ENCODE peak calls at places on chromosomes 11 and 22, in nine cellular contexts. One of them, this sample, is unnamed.

GRCh38 chr11:70201876-70202861 is 927 bp upstream of the FADD start:
- DNase-seq in psoas muscle: no peak
- DNase-seq in Right ventricle myocardium inferior: no peak
- DNase-seq in glutamatergic neuron: no peak
- DNase-seq in naive thymus-derived CD4-positive, alpha-beta T cell: no peak
- DNase-seq in effector memory CD8-positive, alpha-beta T cell: no peak
- DNase-seq in HTR-8/SVneo: no peak
- DNase-seq in fibroblast of lung: peak; percentile 37
- DNase-seq in progenitor cell of endocrine pancreas: no peak
- DNase-seq in this sample: no peak

GRCh38 chr22:26825960-26826359 is 168.6 kb downstream of the MIAT start:
- DNase-seq in psoas muscle: no peak
- DNase-seq in Right ventricle myocardium inferior: no peak
- DNase-seq in glutamatergic neuron: no peak
- DNase-seq in naive thymus-derived CD4-positive, alpha-beta T cell: no peak
- DNase-seq in effector memory CD8-positive, alpha-beta T cell: no peak
- DNase-seq in HTR-8/SVneo: no peak
- DNase-seq in fibroblast of lung: no peak
- DNase-seq in progenitor cell of endocrine pancreas: no peak
- DNase-seq in this sample: no peak

GRCh38 chr22:28917747-28918543 is 34.6 kb downstream of the ZNRF3 start:
- DNase-seq in psoas muscle: no peak
- DNase-seq in Right ventricle myocardium inferior: no peak
- DNase-seq in glutamatergic neuron: peak; percentile 38
- DNase-seq in naive thymus-derived CD4-positive, alpha-beta T cell: no peak
- DNase-seq in effector memory CD8-positive, alpha-beta T cell: no peak
- DNase-seq in HTR-8/SVneo: no peak
- DNase-seq in fibroblast of lung: peak; percentile 62
- DNase-seq in progenitor cell of endocrine pancreas: peak; percentile 15
- DNase-seq in this sample: peak; percentile 31

GRCh38 chr11:74278721-74279148 is 32.7 kb downstream of the P4HA3 start:
- DNase-seq in psoas muscle: peak; percentile 78
- DNase-seq in Right ventricle myocardium inferior: peak; percentile 71
- DNase-seq in glutamatergic neuron: no peak
- DNase-seq in naive thymus-derived CD4-positive, alpha-beta T cell: no peak
- DNase-seq in effector memory CD8-positive, alpha-beta T cell: no peak
- DNase-seq in HTR-8/SVneo: peak; percentile 65
- DNase-seq in fibroblast of lung: peak; percentile 99
- DNase-seq in progenitor cell of endocrine pancreas: no peak
- DNase-seq in this sample: no peak

GRCh38 chr11:126857860-126858808 is 142.4 kb downstream of the KIRREL3 start:
- DNase-seq in psoas muscle: no peak
- DNase-seq in Right ventricle myocardium inferior: no peak
- DNase-seq in glutamatergic neuron: peak; percentile 24
- DNase-seq in naive thymus-derived CD4-positive, alpha-beta T cell: no peak
- DNase-seq in effector memory CD8-positive, alpha-beta T cell: no peak
- DNase-seq in HTR-8/SVneo: no peak
- DNase-seq in fibroblast of lung: peak; percentile 27
- DNase-seq in progenitor cell of endocrine pancreas: no peak
- DNase-seq in this sample: no peak

GRCh38 chr11:46733234-46733633 is 14.2 kb downstream of the F2 start:
- DNase-seq in psoas muscle: no peak
- DNase-seq in Right ventricle myocardium inferior: no peak
- DNase-seq in glutamatergic neuron: no peak
- DNase-seq in naive thymus-derived CD4-positive, alpha-beta T cell: no peak
- DNase-seq in effector memory CD8-positive, alpha-beta T cell: no peak
- DNase-seq in HTR-8/SVneo: no peak
- DNase-seq in fibroblast of lung: no peak
- DNase-seq in progenitor cell of endocrine pancreas: no peak
- DNase-seq in this sample: no peak

GRCh38 chr11:76810151-76810853 is 27.1 kb downstream of the TSKU start:
- DNase-seq in psoas muscle: no peak
- DNase-seq in Right ventricle myocardium inferior: no peak
- DNase-seq in glutamatergic neuron: no peak
- DNase-seq in naive thymus-derived CD4-positive, alpha-beta T cell: no peak
- DNase-seq in effector memory CD8-positive, alpha-beta T cell: no peak
- DNase-seq in HTR-8/SVneo: peak; percentile 60
- DNase-seq in fibroblast of lung: peak; percentile 54
- DNase-seq in progenitor cell of endocrine pancreas: no peak
- DNase-seq in this sample: peak; percentile 46

GRCh38 chr11:14967581-14968214 is 4.5 kb downstream of the CALCA start:
- DNase-seq in psoas muscle: no peak
- DNase-seq in Right ventricle myocardium inferior: no peak
- DNase-seq in glutamatergic neuron: peak; percentile 30
- DNase-seq in naive thymus-derived CD4-positive, alpha-beta T cell: no peak
- DNase-seq in effector memory CD8-positive, alpha-beta T cell: no peak
- DNase-seq in HTR-8/SVneo: no peak
- DNase-seq in fibroblast of lung: no peak
- DNase-seq in progenitor cell of endocrine pancreas: no peak
- DNase-seq in this sample: no peak

GRCh38 chr11:134498326-134499139 is 86.5 kb upstream of the B3GAT1 start:
- DNase-seq in psoas muscle: no peak
- DNase-seq in Right ventricle myocardium inferior: no peak
- DNase-seq in glutamatergic neuron: no peak
- DNase-seq in naive thymus-derived CD4-positive, alpha-beta T cell: no peak
- DNase-seq in effector memory CD8-positive, alpha-beta T cell: no peak
- DNase-seq in HTR-8/SVneo: no peak
- DNase-seq in fibroblast of lung: no peak
- DNase-seq in progenitor cell of endocrine pancreas: no peak
- DNase-seq in this sample: no peak

GRCh38 chr11:15605094-15605493 is 490.4 kb downstream of the INSC start:
- DNase-seq in psoas muscle: no peak
- DNase-seq in Right ventricle myocardium inferior: no peak
- DNase-seq in glutamatergic neuron: no peak
- DNase-seq in naive thymus-derived CD4-positive, alpha-beta T cell: no peak
- DNase-seq in effector memory CD8-positive, alpha-beta T cell: no peak
- DNase-seq in HTR-8/SVneo: no peak
- DNase-seq in fibroblast of lung: no peak
- DNase-seq in progenitor cell of endocrine pancreas: no peak
- DNase-seq in this sample: no peak

GRCh38 chr11:92854162-92854561 is 115.3 kb upstream of the MTNR1B start:
- DNase-seq in psoas muscle: no peak
- DNase-seq in Right ventricle myocardium inferior: no peak
- DNase-seq in glutamatergic neuron: no peak
- DNase-seq in naive thymus-derived CD4-positive, alpha-beta T cell: no peak
- DNase-seq in effector memory CD8-positive, alpha-beta T cell: no peak
- DNase-seq in HTR-8/SVneo: no peak
- DNase-seq in fibroblast of lung: no peak
- DNase-seq in progenitor cell of endocrine pancreas: no peak
- DNase-seq in this sample: no peak

GRCh38 chr22:44623771-44624510 is 78.1 kb upstream of the PRR5 start:
- DNase-seq in psoas muscle: no peak
- DNase-seq in Right ventricle myocardium inferior: no peak
- DNase-seq in glutamatergic neuron: peak; percentile 74
- DNase-seq in naive thymus-derived CD4-positive, alpha-beta T cell: no peak
- DNase-seq in effector memory CD8-positive, alpha-beta T cell: no peak
- DNase-seq in HTR-8/SVneo: no peak
- DNase-seq in fibroblast of lung: peak; percentile 17
- DNase-seq in progenitor cell of endocrine pancreas: no peak
- DNase-seq in this sample: peak; percentile 75

GRCh38 chr11:64241430-64242153 is 697 bp downstream of the FKBP2 start:
- DNase-seq in psoas muscle: peak; percentile 100
- DNase-seq in Right ventricle myocardium inferior: peak; percentile 99
- DNase-seq in glutamatergic neuron: peak; percentile 100
- DNase-seq in naive thymus-derived CD4-positive, alpha-beta T cell: peak; percentile 99
- DNase-seq in effector memory CD8-positive, alpha-beta T cell: peak; percentile 100
- DNase-seq in HTR-8/SVneo: peak; percentile 87
- DNase-seq in fibroblast of lung: peak; percentile 99
- DNase-seq in progenitor cell of endocrine pancreas: peak; percentile 99
- DNase-seq in this sample: peak; percentile 99

GRCh38 chr11:66904561-66904960 is 47.7 kb downstream of the LRFN4 start:
- DNase-seq in psoas muscle: no peak
- DNase-seq in Right ventricle myocardium inferior: no peak
- DNase-seq in glutamatergic neuron: no peak
- DNase-seq in naive thymus-derived CD4-positive, alpha-beta T cell: no peak
- DNase-seq in effector memory CD8-positive, alpha-beta T cell: no peak
- DNase-seq in HTR-8/SVneo: no peak
- DNase-seq in fibroblast of lung: no peak
- DNase-seq in progenitor cell of endocrine pancreas: no peak
- DNase-seq in this sample: no peak

GRCh38 chr22:42813501-42813900 is 43.6 kb downstream of the ARFGAP3 start:
- DNase-seq in psoas muscle: no peak
- DNase-seq in Right ventricle myocardium inferior: no peak
- DNase-seq in glutamatergic neuron: no peak
- DNase-seq in naive thymus-derived CD4-positive, alpha-beta T cell: no peak
- DNase-seq in effector memory CD8-positive, alpha-beta T cell: no peak
- DNase-seq in HTR-8/SVneo: no peak
- DNase-seq in fibroblast of lung: no peak
- DNase-seq in progenitor cell of endocrine pancreas: no peak
- DNase-seq in this sample: no peak

GRCh38 chr22:20844055-20845037 is 14.3 kb downstream of the PI4KA start:
- DNase-seq in psoas muscle: no peak
- DNase-seq in Right ventricle myocardium inferior: no peak
- DNase-seq in glutamatergic neuron: no peak
- DNase-seq in naive thymus-derived CD4-positive, alpha-beta T cell: no peak
- DNase-seq in effector memory CD8-positive, alpha-beta T cell: no peak
- DNase-seq in HTR-8/SVneo: no peak
- DNase-seq in fibroblast of lung: no peak
- DNase-seq in progenitor cell of endocrine pancreas: no peak
- DNase-seq in this sample: no peak

GRCh38 chr11:45907911-45908370 is 870 bp upstream of the FREY1 start:
- DNase-seq in psoas muscle: no peak
- DNase-seq in Right ventricle myocardium inferior: no peak
- DNase-seq in glutamatergic neuron: no peak
- DNase-seq in naive thymus-derived CD4-positive, alpha-beta T cell: no peak
- DNase-seq in effector memory CD8-positive, alpha-beta T cell: no peak
- DNase-seq in HTR-8/SVneo: no peak
- DNase-seq in fibroblast of lung: no peak
- DNase-seq in progenitor cell of endocrine pancreas: no peak
- DNase-seq in this sample: no peak

GRCh38 chr22:19195796-19196731 is 17.5 kb upstream of the SLC25A1 start:
- DNase-seq in psoas muscle: no peak
- DNase-seq in Right ventricle myocardium inferior: no peak
- DNase-seq in glutamatergic neuron: no peak
- DNase-seq in naive thymus-derived CD4-positive, alpha-beta T cell: no peak
- DNase-seq in effector memory CD8-positive, alpha-beta T cell: no peak
- DNase-seq in HTR-8/SVneo: no peak
- DNase-seq in fibroblast of lung: no peak
- DNase-seq in progenitor cell of endocrine pancreas: no peak
- DNase-seq in this sample: no peak

GRCh38 chr11:8209208-8209807 is 40.5 kb upstream of the RIC3 start:
- DNase-seq in psoas muscle: no peak
- DNase-seq in Right ventricle myocardium inferior: no peak
- DNase-seq in glutamatergic neuron: no peak
- DNase-seq in naive thymus-derived CD4-positive, alpha-beta T cell: peak; percentile 23
- DNase-seq in effector memory CD8-positive, alpha-beta T cell: no peak
- DNase-seq in HTR-8/SVneo: no peak
- DNase-seq in fibroblast of lung: no peak
- DNase-seq in progenitor cell of endocrine pancreas: no peak
- DNase-seq in this sample: no peak

GRCh38 chr11:69444381-69445130 is 36.9 kb upstream of the LINC01488 start:
- DNase-seq in psoas muscle: peak; percentile 74
- DNase-seq in Right ventricle myocardium inferior: no peak
- DNase-seq in glutamatergic neuron: no peak
- DNase-seq in naive thymus-derived CD4-positive, alpha-beta T cell: no peak
- DNase-seq in effector memory CD8-positive, alpha-beta T cell: no peak
- DNase-seq in HTR-8/SVneo: peak; percentile 54
- DNase-seq in fibroblast of lung: peak; percentile 94
- DNase-seq in progenitor cell of endocrine pancreas: peak; percentile 32
- DNase-seq in this sample: no peak

GRCh38 chr11:58905141-58905715 is 34.1 kb upstream of the GLYATL1 start:
- DNase-seq in psoas muscle: peak; percentile 36
- DNase-seq in Right ventricle myocardium inferior: peak; percentile 70
- DNase-seq in glutamatergic neuron: peak; percentile 75
- DNase-seq in naive thymus-derived CD4-positive, alpha-beta T cell: no peak
- DNase-seq in effector memory CD8-positive, alpha-beta T cell: no peak
- DNase-seq in HTR-8/SVneo: peak; percentile 52
- DNase-seq in fibroblast of lung: peak; percentile 66
- DNase-seq in progenitor cell of endocrine pancreas: no peak
- DNase-seq in this sample: peak; percentile 47

GRCh38 chr11:69931994-69932910 is 113.0 kb upstream of the FGF3 start:
- DNase-seq in psoas muscle: no peak
- DNase-seq in Right ventricle myocardium inferior: no peak
- DNase-seq in glutamatergic neuron: peak; percentile 11
- DNase-seq in naive thymus-derived CD4-positive, alpha-beta T cell: no peak
- DNase-seq in effector memory CD8-positive, alpha-beta T cell: no peak
- DNase-seq in HTR-8/SVneo: no peak
- DNase-seq in fibroblast of lung: no peak
- DNase-seq in progenitor cell of endocrine pancreas: no peak
- DNase-seq in this sample: no peak

GRCh38 chr22:19149047-19149883 is 827 bp downstream of the GSC2 start:
- DNase-seq in psoas muscle: no peak
- DNase-seq in Right ventricle myocardium inferior: peak; percentile 43
- DNase-seq in glutamatergic neuron: peak; percentile 41
- DNase-seq in naive thymus-derived CD4-positive, alpha-beta T cell: no peak
- DNase-seq in effector memory CD8-positive, alpha-beta T cell: peak; percentile 20
- DNase-seq in HTR-8/SVneo: no peak
- DNase-seq in fibroblast of lung: no peak
- DNase-seq in progenitor cell of endocrine pancreas: no peak
- DNase-seq in this sample: no peak

GRCh38 chr11:10302294-10302743 is 2.6 kb upstream of the ADM start:
- DNase-seq in psoas muscle: no peak
- DNase-seq in Right ventricle myocardium inferior: no peak
- DNase-seq in glutamatergic neuron: no peak
- DNase-seq in naive thymus-derived CD4-positive, alpha-beta T cell: no peak
- DNase-seq in effector memory CD8-positive, alpha-beta T cell: no peak
- DNase-seq in HTR-8/SVneo: no peak
- DNase-seq in fibroblast of lung: no peak
- DNase-seq in progenitor cell of endocrine pancreas: no peak
- DNase-seq in this sample: no peak

GRCh38 chr22:39332441-39333064 is 13.1 kb upstream of the RPL3 start:
- DNase-seq in psoas muscle: no peak
- DNase-seq in Right ventricle myocardium inferior: no peak
- DNase-seq in glutamatergic neuron: no peak
- DNase-seq in naive thymus-derived CD4-positive, alpha-beta T cell: no peak
- DNase-seq in effector memory CD8-positive, alpha-beta T cell: no peak
- DNase-seq in HTR-8/SVneo: no peak
- DNase-seq in fibroblast of lung: peak; percentile 19
- DNase-seq in progenitor cell of endocrine pancreas: no peak
- DNase-seq in this sample: no peak

GRCh38 chr11:8858808-8859207 is 52.2 kb upstream of the AKIP1 start:
- DNase-seq in psoas muscle: no peak
- DNase-seq in Right ventricle myocardium inferior: no peak
- DNase-seq in glutamatergic neuron: no peak
- DNase-seq in naive thymus-derived CD4-positive, alpha-beta T cell: no peak
- DNase-seq in effector memory CD8-positive, alpha-beta T cell: no peak
- DNase-seq in HTR-8/SVneo: no peak
- DNase-seq in fibroblast of lung: no peak
- DNase-seq in progenitor cell of endocrine pancreas: no peak
- DNase-seq in this sample: no peak

GRCh38 chr11:116697011-116697410 is 75.8 kb downstream of the BUD13 start:
- DNase-seq in psoas muscle: no peak
- DNase-seq in Right ventricle myocardium inferior: no peak
- DNase-seq in glutamatergic neuron: no peak
- DNase-seq in naive thymus-derived CD4-positive, alpha-beta T cell: no peak
- DNase-seq in effector memory CD8-positive, alpha-beta T cell: no peak
- DNase-seq in HTR-8/SVneo: no peak
- DNase-seq in fibroblast of lung: no peak
- DNase-seq in progenitor cell of endocrine pancreas: no peak
- DNase-seq in this sample: no peak

GRCh38 chr22:42939941-42940653 is 74.9 kb downstream of the PACSIN2 start:
- DNase-seq in psoas muscle: no peak
- DNase-seq in Right ventricle myocardium inferior: no peak
- DNase-seq in glutamatergic neuron: no peak
- DNase-seq in naive thymus-derived CD4-positive, alpha-beta T cell: no peak
- DNase-seq in effector memory CD8-positive, alpha-beta T cell: no peak
- DNase-seq in HTR-8/SVneo: peak; percentile 62
- DNase-seq in fibroblast of lung: peak; percentile 69
- DNase-seq in progenitor cell of endocrine pancreas: no peak
- DNase-seq in this sample: no peak

GRCh38 chr11:111378773-111379499 is at the start of gene POU2AF1:
- DNase-seq in psoas muscle: no peak
- DNase-seq in Right ventricle myocardium inferior: no peak
- DNase-seq in glutamatergic neuron: no peak
- DNase-seq in naive thymus-derived CD4-positive, alpha-beta T cell: peak; percentile 36
- DNase-seq in effector memory CD8-positive, alpha-beta T cell: peak; percentile 5
- DNase-seq in HTR-8/SVneo: no peak
- DNase-seq in fibroblast of lung: no peak
- DNase-seq in progenitor cell of endocrine pancreas: no peak
- DNase-seq in this sample: no peak

GRCh38 chr11:1411301-1411700 is 21.6 kb downstream of the BRSK2 start:
- DNase-seq in psoas muscle: no peak
- DNase-seq in Right ventricle myocardium inferior: no peak
- DNase-seq in glutamatergic neuron: no peak
- DNase-seq in naive thymus-derived CD4-positive, alpha-beta T cell: no peak
- DNase-seq in effector memory CD8-positive, alpha-beta T cell: no peak
- DNase-seq in HTR-8/SVneo: no peak
- DNase-seq in fibroblast of lung: no peak
- DNase-seq in progenitor cell of endocrine pancreas: no peak
- DNase-seq in this sample: no peak

This sample was measured in WERI-Rb-1.